ENCODE peak calls at places on chromosomes 11 and 22, in six cellular contexts. U is H7; B is GOT3; I is activated CD4-positive, alpha-beta T cell treated with anti-CD3 and anti-CD28 coated beads, Interleukin-2, amount 50 U/mL, for 24 hours; M is activated T-helper 2 cell treated with anti-CD3 and anti-CD28 coated beads, Interferon-gamma antibody, Interleukin-2, Interleukin-4, amounts not matched to agents 10 μg/mL and 5 μg/mL and 100 μg/mL, durations not matched to agents 14 hours and 24 hours and 36 hours; N is MV-4-11. H is an unnamed sample.

GRCh38 chr11:132969892-132970291 is 562.4 kb downstream of the OPCML start:
- DNase-seq in U (no peak), B (no peak), I (no peak), M (no peak), N (no peak), H (no peak)

GRCh38 chr11:78149646-78150045 is 10.2 kb upstream of the ALG8 start:
- DNase-seq in U (no peak), B (no peak), I (no peak), M (no peak), N (peak), H (peak)

GRCh38 chr11:90656171-90656570 is 433.3 kb upstream of the CHORDC1 start:
- DNase-seq in U (peak), B (no peak), I (no peak), M (no peak), N (no peak), H (no peak)

GRCh38 chr22:44891791-44892190 is 118.0 kb downstream of the PHF21B start:
- DNase-seq in U (peak), B (no peak), I (no peak), M (no peak), N (no peak), H (no peak)

GRCh38 chr11:12274558-12275197 is 102.7 kb upstream of the PARVA start:
- DNase-seq in U (no peak), B (no peak), I (no peak), M (no peak), N (no peak), H (no peak)

GRCh38 chr11:123450593-123450992 is 20.5 kb downstream of the GRAMD1B start:
- DNase-seq in U (no peak), B (no peak), I (no peak), M (no peak), N (no peak), H (no peak)

GRCh38 chr11:7511405-7511804 is 2.4 kb upstream of the PPFIBP2 start:
- DNase-seq in U (no peak), B (no peak), I (no peak), M (no peak), N (no peak), H (peak)

GRCh38 chr11:64687204-64687603 is 35.8 kb downstream of the NRXN2 start:
- DNase-seq in U (no peak), B (no peak), I (no peak), M (no peak), N (no peak), H (no peak)

GRCh38 chr11:96293583-96293982 is 49.4 kb downstream of the MAML2 start:
- DNase-seq in U (no peak), B (no peak), I (no peak), M (no peak), N (peak), H (no peak)

GRCh38 chr11:3123761-3124733 is 41.1 kb downstream of the OSBPL5 start:
- DNase-seq in U (peak), B (peak), I (no peak), M (no peak), N (peak), H (peak)

GRCh38 chr11:8260202-8260996 is 3.3 kb downstream of the LMO1 start:
- DNase-seq in U (no peak), B (no peak), I (no peak), M (no peak), N (no peak), H (no peak)

GRCh38 chr11:70016666-70017347 is 61.3 kb upstream of the ANO1 start:
- DNase-seq in U (peak), B (no peak), I (no peak), M (no peak), N (no peak), H (peak)

GRCh38 chr11:114821626-114822025 is 143.3 kb downstream of the NXPE2 start:
- DNase-seq in U (peak), B (no peak), I (no peak), M (no peak), N (no peak), H (no peak)

GRCh38 chr11:73192272-73192671 is 25.8 kb upstream of the P2RY2 start:
- DNase-seq in U (no peak), B (no peak), I (no peak), M (no peak), N (no peak), H (no peak)

GRCh38 chr11:62015615-62016014 is 48.2 kb upstream of the FTH1 start:
- DNase-seq in U (no peak), B (no peak), I (no peak), M (no peak), N (no peak), H (no peak)

GRCh38 chr11:128610765-128611617 is 23.6 kb upstream of the ETS1 start:
- DNase-seq in U (no peak), B (no peak), I (peak), M (no peak), N (no peak), H (peak)

GRCh38 chr11:94650756-94651155 is 83.6 kb downstream of the PIWIL4 start:
- DNase-seq in U (no peak), B (no peak), I (no peak), M (no peak), N (peak), H (no peak)

GRCh38 chr11:9760180-9760550 is 96.3 kb downstream of the SWAP70 start:
- DNase-seq in U (no peak), B (no peak), I (no peak), M (no peak), N (no peak), H (peak)

GRCh38 chr11:43545610-43546009 is 134.9 kb upstream of the HSD17B12 start:
- DNase-seq in U (no peak), B (no peak), I (no peak), M (no peak), N (peak), H (no peak)

GRCh38 chr11:107882095-107882820 is 23.7 kb upstream of the SLC35F2 start:
- DNase-seq in U (no peak), B (no peak), I (no peak), M (no peak), N (no peak), H (no peak)

GRCh38 chr11:103623933-103624332 is 412.5 kb upstream of the DDI1 start:
- DNase-seq in U (no peak), B (no peak), I (no peak), M (no peak), N (no peak), H (no peak)

GRCh38 chr11:35045219-35045819 is 93.7 kb upstream of the CD44 start:
- DNase-seq in U (no peak), B (no peak), I (peak), M (peak), N (no peak), H (peak)

GRCh38 chr11:15987044-15987443 is 369.3 kb downstream of the SOX6 start:
- DNase-seq in U (no peak), B (no peak), I (no peak), M (no peak), N (no peak), H (no peak)

GRCh38 chr11:2586793-2587131 is 113.0 kb downstream of the KCNQ1OT1 start:
- DNase-seq in U (no peak), B (no peak), I (no peak), M (no peak), N (no peak), H (no peak)

GRCh38 chr11:128865490-128865889 is 1.6 kb downstream of the KCNJ1 start:
- DNase-seq in U (no peak), B (no peak), I (no peak), M (no peak), N (no peak), H (peak)

GRCh38 chr11:130040281-130040940 is 29.3 kb upstream of the APLP2 start:
- DNase-seq in U (peak), B (no peak), I (no peak), M (no peak), N (no peak), H (no peak)

GRCh38 chr11:126194121-126194543 is 17.3 kb downstream of the RPUSD4 start:
- DNase-seq in U (peak), B (no peak), I (no peak), M (no peak), N (peak), H (peak)

GRCh38 chr22:44354288-44354687 is 41.5 kb upstream of the SHISAL1 start:
- DNase-seq in U (no peak), B (no peak), I (no peak), M (no peak), N (no peak), H (no peak)

H was measured in dermis blood vessel endothelial cell.